ENCODE peak calls at places on chromosomes 1 and 21, in nine cellular contexts. L is NCI-H1105; I is activated CD4-positive, alpha-beta T cell treated with anti-CD3 and anti-CD28 coated beads for 1 hour; G is endothelial cell; N is AG08395; Y is esophagus squamous epithelium; X is lung microvascular endothelial cell; V is CD8-positive, alpha-beta memory T cell; P is heart right ventricle. J is an unnamed sample.

GRCh38 chr1:41878911-41879310 is 39.8 kb downstream of the HIVEP3 start:
- DNase-seq in L (no peak), I (no peak), G (no peak), N (no peak), Y (no peak), X (no peak), V (no peak), P (no peak), J (peak)

GRCh38 chr21:36330904-36331303 is 10.9 kb downstream of the MORC3 start:
- DNase-seq in L (no peak), I (peak), G (peak), N (peak), Y (no peak), X (peak), V (peak), P (peak), J (peak)

GRCh38 chr1:210244746-210245367 is 12.3 kb downstream of the SERTAD4 start:
- DNase-seq in L (no peak), I (no peak), G (no peak), N (peak), Y (no peak), X (no peak), V (no peak), P (no peak), J (no peak)

GRCh38 chr1:41888756-41889155 is 30.0 kb downstream of the HIVEP3 start:
- DNase-seq in L (no peak), I (no peak), G (no peak), N (no peak), Y (no peak), X (no peak), V (no peak), P (no peak), J (no peak)

GRCh38 chr21:33374874-33375644 is 28.2 kb upstream of the IFNGR2 start:
- DNase-seq in L (no peak), I (no peak), G (no peak), N (no peak), Y (no peak), X (no peak), V (no peak), P (no peak), J (no peak)

GRCh38 chr1:61076728-61077675 is 5.4 kb upstream of the NFIA start:
- DNase-seq in L (peak), I (peak), G (peak), N (peak), Y (peak), X (peak), V (peak), P (peak), J (peak)

GRCh38 chr1:109241344-109241743 is 8.0 kb upstream of the CELSR2 start:
- DNase-seq in L (no peak), I (no peak), G (no peak), N (no peak), Y (no peak), X (no peak), V (no peak), P (no peak), J (no peak)

GRCh38 chr1:18943162-18943561 is 13.3 kb downstream of the IFFO2 start:
- DNase-seq in L (no peak), I (no peak), G (no peak), N (no peak), Y (no peak), X (no peak), V (no peak), P (no peak), J (no peak)

GRCh38 chr1:7541629-7542028 is 229.5 kb upstream of the VAMP3 start:
- DNase-seq in L (no peak), I (no peak), G (no peak), N (no peak), Y (no peak), X (no peak), V (no peak), P (no peak), J (no peak)

GRCh38 chr1:159992161-159992560 is 38.1 kb upstream of the SLAMF9 start:
- DNase-seq in L (no peak), I (no peak), G (no peak), N (peak), Y (no peak), X (no peak), V (no peak), P (no peak), J (no peak)

GRCh38 chr1:1354271-1355247 is 3.8 kb downstream of the MXRA8 start:
- DNase-seq in L (no peak), I (no peak), G (no peak), N (no peak), Y (no peak), X (no peak), V (no peak), P (peak), J (peak)

GRCh38 chr1:33872681-33873080 is 8.8 kb downstream of the HMGB4 start:
- DNase-seq in L (no peak), I (no peak), G (no peak), N (peak), Y (no peak), X (no peak), V (no peak), P (no peak), J (no peak)

GRCh38 chr1:234114648-234115307 is 210.3 kb downstream of the SLC35F3 start:
- DNase-seq in L (no peak), I (no peak), G (peak), N (peak), Y (no peak), X (peak), V (no peak), P (no peak), J (peak)

GRCh38 chr1:20725189-20726106 is 7.1 kb downstream of the SH2D5 start:
- DNase-seq in L (peak), I (peak), G (no peak), N (peak), Y (no peak), X (no peak), V (no peak), P (no peak), J (peak)

GRCh38 chr21:8992731-8993174 is 1528.6 kb upstream of the TPTE start:
- DNase-seq in L (no peak), I (no peak), G (peak), N (no peak), Y (no peak), X (no peak), V (no peak), P (no peak), J (no peak)

GRCh38 chr1:226639631-226640061 is 91.1 kb downstream of the STUM start:
- DNase-seq in L (no peak), I (no peak), G (no peak), N (no peak), Y (no peak), X (no peak), V (no peak), P (no peak), J (no peak)

GRCh38 chr1:184193451-184193850 is 141.9 kb downstream of the TSEN15 start:
- DNase-seq in L (no peak), I (no peak), G (no peak), N (no peak), Y (no peak), X (no peak), V (no peak), P (peak), J (no peak)

GRCh38 chr1:16615253-16616252 is 2.2 kb upstream of the NBPF1 start:
- DNase-seq in L (no peak), I (no peak), G (peak), N (no peak), Y (no peak), X (no peak), V (no peak), P (no peak), J (no peak)

GRCh38 chr1:48688102-48688760 is 88.5 kb downstream of the BEND5 start:
- DNase-seq in L (no peak), I (no peak), G (no peak), N (peak), Y (no peak), X (no peak), V (no peak), P (no peak), J (peak)

GRCh38 chr1:155078496-155079209 is at the start of gene EFNA3:
- DNase-seq in L (peak), I (no peak), G (peak), N (peak), Y (no peak), X (peak), V (peak), P (peak), J (peak)

GRCh38 chr1:226125831-226126230 is 60.7 kb downstream of the ACBD3 start:
- DNase-seq in L (no peak), I (no peak), G (no peak), N (no peak), Y (no peak), X (no peak), V (no peak), P (no peak), J (no peak)

GRCh38 chr1:165858364-165858823 is 31.0 kb downstream of the UCK2 start:
- DNase-seq in L (peak), I (no peak), G (no peak), N (no peak), Y (no peak), X (no peak), V (no peak), P (no peak), J (peak)

GRCh38 chr1:16981269-16981849 is 939 bp upstream of the MFAP2 start:
- DNase-seq in L (no peak), I (no peak), G (no peak), N (peak), Y (no peak), X (no peak), V (no peak), P (no peak), J (no peak)

GRCh38 chr1:205543351-205544305 is 39.2 kb downstream of the CDK18 start:
- DNase-seq in L (peak), I (no peak), G (peak), N (peak), Y (no peak), X (peak), V (no peak), P (peak), J (peak)

GRCh38 chr1:180213401-180214177 is 16.5 kb upstream of the LHX4 start:
- DNase-seq in L (no peak), I (no peak), G (no peak), N (peak), Y (no peak), X (no peak), V (peak), P (no peak), J (no peak)

GRCh38 chr1:36824390-36824861 is 209.9 kb downstream of the GRIK3 start:
- DNase-seq in L (no peak), I (no peak), G (no peak), N (no peak), Y (no peak), X (no peak), V (no peak), P (no peak), J (no peak)

GRCh38 chr1:222171005-222171404 is 376.9 kb downstream of the HHIPL2 start:
- DNase-seq in L (no peak), I (no peak), G (no peak), N (peak), Y (no peak), X (peak), V (no peak), P (no peak), J (peak)

GRCh38 chr1:71463144-71463543 is 382.3 kb upstream of the ZRANB2 start:
- DNase-seq in L (no peak), I (no peak), G (no peak), N (peak), Y (no peak), X (no peak), V (no peak), P (no peak), J (no peak)

GRCh38 chr1:107789817-107790609 is 175.0 kb downstream of the VAV3 start:
- DNase-seq in L (no peak), I (no peak), G (no peak), N (no peak), Y (no peak), X (no peak), V (no peak), P (no peak), J (no peak)

GRCh38 chr1:168803696-168804510 is 74.9 kb upstream of the DPT start:
- DNase-seq in L (peak), I (no peak), G (peak), N (no peak), Y (no peak), X (no peak), V (no peak), P (no peak), J (peak)